ENCODE peak calls at places on chromosome 17, in six cellular contexts. S is neural progenitor cell, O is SK-N-SH, W is HCT116, X is PC-3, H is GM23248. Q is an unnamed sample.

GRCh38 chr17:81685108-81685507 is 1.3 kb downstream of the HGS start:
- DNase-seq in X (peak; percentile 88), W (no peak), O (peak; percentile 28), H (peak; percentile 96), S (no peak), Q (peak; percentile 31)

GRCh38 chr17:82356845-82357355 is 2.1 kb upstream of the TEX19 start:
- DNase-seq in S (peak; percentile 40), O (no peak), X (no peak), W (no peak), H (no peak), Q (peak; percentile 67)

GRCh38 chr17:429589-429988 is 77.0 kb upstream of the RPH3AL start:
- DNase-seq in H (no peak), W (no peak), O (no peak), S (no peak), X (no peak), Q (no peak)

GRCh38 chr17:48213797-48214196 is 106.2 kb downstream of the SNX11 start:
- DNase-seq in S (no peak), X (no peak), H (no peak), W (no peak), O (no peak), Q (no peak)

GRCh38 chr17:9484789-9485188 is 90.8 kb downstream of the STX8 start:
- DNase-seq in X (no peak), S (no peak), H (peak; percentile 78), O (no peak), W (no peak), Q (no peak)

GRCh38 chr17:72116692-72117469 is 3.9 kb upstream of the SOX9 start:
- DNase-seq in H (no peak), W (no peak), O (no peak), S (peak; percentile 48), X (no peak), Q (no peak)

GRCh38 chr17:61689610-61690180 is 98.7 kb upstream of the NACA2 start:
- DNase-seq in X (peak; percentile 43), S (no peak), W (no peak), H (peak; percentile 5), O (no peak), Q (no peak)

GRCh38 chr17:34764716-34765115 is 185.3 kb downstream of the TMEM132E start:
- DNase-seq in S (peak; percentile 50), O (no peak), X (no peak), W (no peak), H (no peak), Q (no peak)

GRCh38 chr17:57243171-57243622 is 13.1 kb upstream of the MSI2 start:
- DNase-seq in W (peak; percentile 71), O (peak; percentile 74), X (peak; percentile 83), H (peak; percentile 78), S (peak; percentile 82), Q (peak; percentile 85)

GRCh38 chr17:38320482-38320881 is 23.3 kb downstream of the GPR179 start:
- DNase-seq in S (no peak), X (peak; percentile 32), W (no peak), O (no peak), H (no peak), Q (no peak)

GRCh38 chr17:48002208-48002919 is 31.5 kb downstream of the CDK5RAP3 start:
- DNase-seq in H (peak; percentile 86), W (no peak), O (no peak), S (peak; percentile 48), X (peak; percentile 94), Q (peak; percentile 60)

GRCh38 chr17:68759343-68760140 is 158.4 kb upstream of the FAM20A start:
- DNase-seq in W (peak; percentile 91), S (peak; percentile 90), X (peak; percentile 98), H (peak; percentile 98), O (peak; percentile 85), Q (peak; percentile 67)

GRCh38 chr17:38428150-38428642 is at the start of gene ARHGAP23:
- DNase-seq in O (peak; percentile 96), S (peak; percentile 74), W (no peak), H (peak; percentile 84), X (peak; percentile 41), Q (peak; percentile 51)

GRCh38 chr17:17499402-17500145 is 3.4 kb upstream of the RASD1 start:
- DNase-seq in S (no peak), X (no peak), W (no peak), O (no peak), H (no peak), Q (no peak)

GRCh38 chr17:21278304-21279197 is 6.0 kb upstream of the MAP2K3 start:
- DNase-seq in S (no peak), H (peak; percentile 68), X (peak; percentile 38), O (no peak), W (no peak), Q (peak; percentile 85)

GRCh38 chr17:73347355-73347754 is 35.6 kb upstream of the CDC42EP4 start:
- DNase-seq in H (peak; percentile 52), X (no peak), O (no peak), W (no peak), S (no peak), Q (no peak)

GRCh38 chr17:39628655-39629493 is 2.1 kb downstream of the PPP1R1B start:
- DNase-seq in X (no peak), W (no peak), O (no peak), H (no peak), S (no peak), Q (no peak)

GRCh38 chr17:14204084-14204483 is 32.6 kb downstream of the CDRT15 start:
- DNase-seq in H (no peak), X (no peak), O (no peak), S (no peak), W (no peak), Q (no peak)

GRCh38 chr17:33261911-33262665 is 31.0 kb downstream of the ASIC2 start:
- DNase-seq in X (no peak), O (no peak), S (no peak), W (no peak), H (no peak), Q (no peak)

GRCh38 chr17:49388290-49388640 is 26.2 kb upstream of the ZNF652 start:
- DNase-seq in H (no peak), O (no peak), S (no peak), W (no peak), X (no peak), Q (peak; percentile 71)
- H3K4me1 ChIP-seq in H (peaks cover 3% of the 10 kb centered on the region), O (no peaks in the 10 kb centered on the region), S (no peaks in the 10 kb centered on the region), W (peaks cover 26% of the 10 kb centered on the region), X (peaks cover 18% of the 10 kb centered on the region), Q (peaks cover 43% of the 10 kb centered on the region)

GRCh38 chr17:77153487-77153886 is 12.7 kb downstream of the SEC14L1 start:
- DNase-seq in W (no peak), H (peak; percentile 51), X (no peak), O (no peak), S (no peak), Q (no peak)
- H3K4me2 ChIP-seq in W (no peak overlapping the region), H (peak overlapping the region; percentile 68), X (no peak overlapping the region), O (no peak overlapping the region), S (peak overlapping the region; percentile 24), Q (peak overlapping the region; percentile 65)

DNA sequence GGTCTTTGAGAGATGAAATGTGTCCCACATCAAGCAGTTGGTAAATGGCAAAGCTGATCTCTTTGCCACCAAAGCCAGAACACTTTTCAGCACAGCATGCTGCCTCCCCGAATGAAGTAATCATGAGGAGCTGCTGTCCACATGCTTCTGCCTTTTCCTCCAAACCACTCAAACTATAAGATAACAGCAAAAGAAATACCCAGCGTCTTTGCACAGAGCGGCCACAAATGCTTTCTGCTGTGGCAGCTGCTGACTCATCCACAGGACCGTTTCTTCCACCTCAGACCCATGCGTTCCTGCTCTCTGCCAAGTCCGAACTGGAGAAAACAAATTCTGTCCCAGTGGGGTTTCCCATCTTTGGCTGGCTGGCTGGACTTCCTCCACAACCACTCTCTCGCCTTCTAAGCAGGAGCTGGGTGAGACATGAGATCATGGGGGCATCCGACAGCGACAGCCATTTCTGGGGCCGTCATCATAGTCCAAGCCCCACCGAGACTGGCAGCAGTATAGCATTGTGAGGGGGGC is 27.1 kb downstream of the TBC1D3B start:
- DNase-seq in W (no peak), H (peak; percentile 71), S (no peak), X (no peak), O (no peak), Q (no peak)
- TF ChIP-seq EZH2phosphoT487 in W (no peak), H (no peak), S (no peak), X (no peak), O (no peak), Q (no peak)

DNA sequence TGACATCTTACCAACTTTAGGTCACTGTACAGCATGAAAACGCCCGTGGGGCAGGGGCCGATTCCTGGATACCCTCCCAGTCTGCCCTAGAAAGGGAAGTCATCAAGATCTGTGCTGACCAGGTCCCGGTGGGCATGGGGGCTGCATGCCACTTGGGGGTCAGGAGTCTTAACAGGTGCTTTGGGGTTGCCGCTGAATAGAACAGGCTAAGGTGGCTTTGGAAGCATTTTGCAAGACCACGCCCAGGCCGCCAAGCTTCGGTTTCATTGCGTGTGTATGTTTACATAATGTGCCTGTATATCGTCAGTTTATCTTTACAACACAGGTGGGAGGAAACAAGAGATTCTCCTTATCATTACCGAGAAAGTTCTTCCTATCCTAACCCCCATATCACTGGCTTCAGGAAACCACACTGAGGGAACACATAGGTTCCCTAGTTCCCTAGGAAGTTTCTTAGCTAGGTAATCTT is 13.3 kb upstream of the USP36 start:
- DNase-seq in O (no peak), W (no peak), H (no peak), X (no peak), S (no peak), Q (no peak)
- H3K4me1 ChIP-seq in O (no peaks in the 10 kb centered on the region), W (no peaks in the 10 kb centered on the region), H (no peaks in the 10 kb centered on the region), X (no peaks in the 10 kb centered on the region), S (no peaks in the 10 kb centered on the region), Q (no peaks in the 10 kb centered on the region)

GRCh38 chr17:50955667-50956120 is 89.5 kb upstream of the TOB1 start:
- DNase-seq in H (no peak), W (no peak), S (no peak), O (peak; percentile 80), X (no peak), Q (no peak)

GRCh38 chr17:50956409-50956749 is 90.2 kb upstream of the TOB1 start:
- DNase-seq in O (no peak), W (no peak), S (no peak), H (no peak), X (no peak), Q (no peak)

GRCh38 chr17:50957600-50958575 is 91.7 kb upstream of the TOB1 start:
- DNase-seq in O (no peak), S (no peak), W (no peak), H (no peak), X (no peak), Q (no peak)

GRCh38 chr17:50955160-50955559 is 89.0 kb upstream of the TOB1 start:
- DNase-seq in H (no peak), X (no peak), W (no peak), S (no peak), O (no peak), Q (no peak)

GRCh38 chr17:50956750-50957523 is 90.8 kb upstream of the TOB1 start:
- DNase-seq in W (peak; percentile 31), H (peak; percentile 81), X (peak; percentile 71), O (peak; percentile 75), S (peak; percentile 85), Q (peak; percentile 73)
- H3K4me2 ChIP-seq in W (no peak overlapping the region), H (no peak overlapping the region), X (no peak overlapping the region), O (no peak overlapping the region), S (no peak overlapping the region), Q (no peak overlapping the region)

DNA sequence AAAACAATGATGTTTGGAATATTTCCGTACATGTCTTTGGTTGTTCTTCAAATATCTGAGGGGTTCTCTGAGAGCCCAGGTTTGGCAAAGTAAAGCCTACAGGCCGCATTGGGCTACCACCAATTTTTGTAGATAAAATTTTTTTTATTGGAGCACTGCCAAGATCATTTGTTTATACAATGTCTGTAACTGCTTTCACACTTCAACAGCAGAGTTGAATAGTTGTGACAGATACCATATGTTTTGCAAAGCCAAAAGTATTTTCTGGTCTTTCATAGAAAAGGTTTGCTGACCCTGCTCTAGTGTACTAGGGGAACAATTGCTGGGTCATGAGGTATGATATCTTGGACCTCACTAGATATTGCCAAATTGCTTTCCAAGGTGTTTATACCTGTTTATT is 10.5 kb downstream of the PPM1D start:
- DNase-seq in H (no peak), S (no peak), X (no peak), O (no peak), W (no peak), Q (no peak)
- TF ChIP-seq EZH2phosphoT487 in H (no peak), S (no peak), X (no peak), O (no peak), W (no peak), Q (no peak)

Q was measured in OCI-LY7.